ENCODE peak calls at places on chromosomes 12 and 14, in four cellular contexts. X, V, R and T are unnamed samples.

GRCh38 chr12:6551496-6552139 is 4.2 kb downstream of the IFFO1 start:
- DNase-seq in X (no peak), V (no peak), R (no peak), T (no peak)

GRCh38 chr12:108190529-108190928 is 61.4 kb downstream of the WSCD2 start:
- DNase-seq in X (no peak), V (no peak), R (no peak), T (no peak)

GRCh38 chr14:81187832-81188522 is 32.8 kb downstream of the GTF2A1 start:
- DNase-seq in X (no peak), V (no peak), R (no peak), T (no peak)

GRCh38 chr14:104248203-104249055 is 110.0 kb downstream of the KIF26A start:
- DNase-seq in X (no peak), V (no peak), R (no peak), T (no peak)

GRCh38 chr14:60093088-60093487 is 1.4 kb downstream of the PCNX4 start:
- DNase-seq in X (no peak), V (no peak), R (no peak), T (no peak)

GRCh38 chr12:52086366-52086765 is 6.9 kb downstream of the SMIM41 start:
- DNase-seq in X (no peak), V (peak; percentile 7), R (no peak), T (no peak)

GRCh38 chr12:16560273-16560672 is 45.7 kb downstream of the LMO3 start:
- DNase-seq in X (no peak), V (no peak), R (no peak), T (no peak)

GRCh38 chr14:56414231-56414630 is 165.4 kb upstream of the TMEM260 start:
- DNase-seq in X (no peak), V (no peak), R (no peak), T (no peak)

GRCh38 chr14:61563880-61564622 is 131.3 kb upstream of the HIF1A start:
- DNase-seq in X (no peak), V (no peak), R (no peak), T (no peak)

GRCh38 chr14:100662850-100663527 is 63.7 kb upstream of the DLK1 start:
- DNase-seq in X (peak; percentile 46), V (peak; percentile 82), R (peak; percentile 76), T (peak; percentile 68)

GRCh38 chr14:55198749-55199148 is 7.4 kb upstream of the DLGAP5 start:
- DNase-seq in X (no peak), V (no peak), R (no peak), T (no peak)

GRCh38 chr12:103833095-103833777 is 7.8 kb downstream of the NT5DC3 start:
- DNase-seq in X (no peak), V (no peak), R (no peak), T (no peak)

GRCh38 chr14:101225116-101225728 is 321.7 kb upstream of the RTL1 start:
- DNase-seq in X (no peak), V (no peak), R (no peak), T (no peak)

GRCh38 chr14:21771671-21772070 is 98.1 kb upstream of the OR4E1 start:
- DNase-seq in X (no peak), V (no peak), R (no peak), T (no peak)

GRCh38 chr14:64706552-64707193 is 2.4 kb downstream of the PLEKHG3 start:
- DNase-seq in X (no peak), V (peak; percentile 21), R (no peak), T (peak; percentile 88)

GRCh38 chr14:61561657-61562276 is 133.5 kb upstream of the HIF1A start:
- DNase-seq in X (peak; percentile 79), V (no peak), R (no peak), T (no peak)

GRCh38 chr12:64672925-64673409 is 62.7 kb downstream of the RASSF3 start:
- DNase-seq in X (no peak), V (no peak), R (peak; percentile 42), T (no peak)

GRCh38 chr14:94540031-94540794 is 21.0 kb upstream of the SERPINA4 start:
- DNase-seq in X (no peak), V (no peak), R (no peak), T (no peak)